ENCODE peak calls at places on chromosomes 7 and 10, in five cellular contexts. Y is putamen; H is H7; L is activated gamma-delta T cell treated with anti-CD3 and anti-CD28 coated beads, Interleukin-2, amount 50 U/mL, for 16 hours; F is CD4-positive, alpha-beta memory T cell. Z is an unnamed sample.

GRCh38 chr10:110783509-110784103 is 88.1 kb upstream of the PDCD4 start:
- DNase-seq in Y (no peak), H (no peak), L (peak), F (peak), Z (no peak)

GRCh38 chr7:77238703-77239136 is 39.1 kb upstream of the FGL2 start:
- DNase-seq in Y (peak), H (no peak), L (no peak), F (no peak), Z (no peak)

GRCh38 chr7:133429371-133429770 is 176.5 kb downstream of the EXOC4 start:
- DNase-seq in Y (no peak), H (no peak), L (no peak), F (no peak), Z (no peak)

GRCh38 chr7:36904802-36905201 is 180.5 kb upstream of the AOAH start:
- DNase-seq in Y (no peak), H (no peak), L (no peak), F (no peak), Z (no peak)

GRCh38 chr10:23099816-23100215 is 4.4 kb downstream of the MSRB2 start:
- DNase-seq in Y (no peak), H (no peak), L (no peak), F (no peak), Z (no peak)

GRCh38 chr7:25348066-25348595 is 119.8 kb upstream of the NPVF start:
- DNase-seq in Y (no peak), H (no peak), L (no peak), F (no peak), Z (peak)

GRCh38 chr10:70124918-70125317 is 7.7 kb downstream of the AIFM2 start:
- DNase-seq in Y (no peak), H (no peak), L (no peak), F (no peak), Z (no peak)

GRCh38 chr10:117320050-117320665 is 55.1 kb downstream of the PDZD8 start:
- DNase-seq in Y (no peak), H (peak), L (no peak), F (no peak), Z (peak)

GRCh38 chr10:61942997-61943457 is 41.5 kb downstream of the ARID5B start:
- DNase-seq in Y (no peak), H (no peak), L (no peak), F (no peak), Z (no peak)

GRCh38 chr7:141860207-141860606 is 18.9 kb upstream of the PRSS37 start:
- DNase-seq in Y (no peak), H (no peak), L (no peak), F (no peak), Z (no peak)

GRCh38 chr10:101272229-101272868 is 43.1 kb upstream of the LBX1 start:
- DNase-seq in Y (peak), H (peak), L (peak), F (peak), Z (peak)

GRCh38 chr7:1829111-1829510 is 159.0 kb downstream of the ELFN1 start:
- DNase-seq in Y (no peak), H (no peak), L (no peak), F (no peak), Z (no peak)

GRCh38 chr7:91248996-91249395 is 15.2 kb upstream of the FZD1 start:
- DNase-seq in Y (no peak), H (no peak), L (no peak), F (no peak), Z (no peak)

Z was measured in cerebellar cortex.